ENCODE peak calls at places on chromosomes 3 and 15, in six cellular contexts. B is GM20000; K is activated CD4-positive, alpha-beta T cell treated with anti-CD3 and anti-CD28 coated beads, Interleukin-2, amount 50 U/mL, for 24 hours; F is left cardiac atrium; D is NCI-H2081; I is right atrium auricular region. W is an unnamed sample.
A peak's percentile ranks its signal among the peaks of the same experiment; 100 is the strongest.

GRCh38 chr3:41448396-41448795 is 249.1 kb downstream of the CTNNB1 start:
- DNase-seq in B (no peak), K (no peak), F (no peak), D (no peak), I (no peak), W (no peak)

GRCh38 chr3:31732548-31732947 is 199.8 kb downstream of the STT3B start:
- DNase-seq in B (no peak), K (no peak), F (peak; percentile 25), D (no peak), I (no peak), W (no peak)

GRCh38 chr3:124467980-124468902 is 262.0 kb upstream of the UMPS start:
- DNase-seq in B (peak; percentile 67), K (no peak), F (peak; percentile 44), D (peak; percentile 79), I (no peak), W (peak; percentile 2)

GRCh38 chr3:48398701-48399386 is 26.8 kb downstream of the FBXW12 start:
- DNase-seq in B (no peak), K (no peak), F (peak; percentile 20), D (no peak), I (no peak), W (no peak)

GRCh38 chr15:39172380-39173281 is 408.2 kb upstream of the THBS1 start:
- DNase-seq in B (peak; percentile 12), K (no peak), F (no peak), D (no peak), I (no peak), W (no peak)

GRCh38 chr3:53039376-53039752 is 6.5 kb downstream of the SFMBT1 start:
- DNase-seq in B (no peak), K (no peak), F (no peak), D (no peak), I (no peak), W (no peak)

GRCh38 chr3:9396301-9396631 is 1.1 kb upstream of the SETD5 start:
- DNase-seq in B (peak; percentile 76), K (no peak), F (peak; percentile 90), D (peak; percentile 69), I (peak; percentile 92), W (peak; percentile 86)

GRCh38 chr3:170558417-170558816 is 27.5 kb downstream of the SLC7A14 start:
- DNase-seq in B (no peak), K (no peak), F (no peak), D (no peak), I (no peak), W (no peak)

GRCh38 chr3:187368765-187369450 is 723 bp downstream of the RTP4 start:
- DNase-seq in B (peak; percentile 41), K (no peak), F (no peak), D (no peak), I (no peak), W (no peak)

GRCh38 chr3:190249414-190249813 is 72.8 kb downstream of the CLDN1 start:
- DNase-seq in B (no peak), K (no peak), F (no peak), D (no peak), I (no peak), W (no peak)

GRCh38 chr15:66374179-66374578 is 12.5 kb upstream of the MAP2K1 start:
- DNase-seq in B (no peak), K (no peak), F (no peak), D (no peak), I (no peak), W (no peak)

GRCh38 chr15:90640862-90641261 is 76.3 kb upstream of the BLM start:
- DNase-seq in B (no peak), K (no peak), F (no peak), D (no peak), I (no peak), W (no peak)

GRCh38 chr15:69451951-69452701 is 492 bp upstream of the RPLP1 start:
- DNase-seq in B (no peak), K (no peak), F (no peak), D (peak; percentile 57), I (no peak), W (no peak)

GRCh38 chr15:47185222-47185800 is 532.0 kb upstream of the SEMA6D start:
- DNase-seq in B (peak; percentile 10), K (no peak), F (no peak), D (peak; percentile 63), I (no peak), W (peak; percentile 19)

GRCh38 chr3:110180733-110181132 is 843.4 kb upstream of the DPPA4 start:
- DNase-seq in B (no peak), K (no peak), F (peak; percentile 23), D (no peak), I (peak; percentile 60), W (no peak)

GRCh38 chr3:48552111-48552911 is 4.3 kb downstream of the PFKFB4 start:
- DNase-seq in B (no peak), K (no peak), F (no peak), D (no peak), I (no peak), W (peak; percentile 20)

GRCh38 chr15:60582370-60583036 is 103.6 kb upstream of the ICE2 start:
- DNase-seq in B (peak; percentile 45), K (no peak), F (no peak), D (no peak), I (no peak), W (no peak)

GRCh38 chr15:29570121-29570930 is 251.9 kb downstream of the TJP1 start:
- DNase-seq in B (peak; percentile 33), K (no peak), F (peak; percentile 39), D (peak; percentile 54), I (no peak), W (no peak)